ENCODE peak calls at places on chromosomes 1 and 21, in five cellular contexts. One of them, this sample, is unnamed.

GRCh38 chr1:207825719-207826556 is 74.1 kb downstream of the CD46 start:
- DNase-seq in H1: no peak
- DNase-seq in HepG2: peak; percentile 10
- DNase-seq in GM12878: peak; percentile 98
- DNase-seq in SK-N-SH: no peak
- DNase-seq in this sample: peak; percentile 81

GRCh38 chr1:173175514-173176146 is 31.5 kb downstream of the TNFSF4 start:
- DNase-seq in H1: no peak
- DNase-seq in HepG2: no peak
- DNase-seq in GM12878: no peak
- DNase-seq in SK-N-SH: no peak
- DNase-seq in this sample: peak; percentile 73

GRCh38 chr1:181099152-181100014 is 10.9 kb downstream of the IER5 start:
- DNase-seq in H1: no peak
- DNase-seq in HepG2: no peak
- DNase-seq in GM12878: peak; percentile 95
- DNase-seq in SK-N-SH: no peak
- DNase-seq in this sample: peak; percentile 60

GRCh38 chr21:31284797-31285397 is 59.2 kb downstream of the TIAM1 start:
- DNase-seq in H1: no peak
- DNase-seq in HepG2: no peak
- DNase-seq in GM12878: no peak
- DNase-seq in SK-N-SH: no peak
- DNase-seq in this sample: no peak

GRCh38 chr1:152912900-152913299 is 4.6 kb downstream of the IVL start:
- DNase-seq in H1: no peak
- DNase-seq in HepG2: no peak
- DNase-seq in GM12878: no peak
- DNase-seq in SK-N-SH: no peak
- DNase-seq in this sample: no peak

GRCh38 chr1:201883786-201884185 is 4.9 kb upstream of the SHISA4 start:
- DNase-seq in H1: no peak
- DNase-seq in HepG2: peak; percentile 42
- DNase-seq in GM12878: no peak
- DNase-seq in SK-N-SH: no peak
- DNase-seq in this sample: peak; percentile 30

GRCh38 chr1:248710305-248710900 is 7.8 kb upstream of the OR14I1 start:
- DNase-seq in H1: no peak
- DNase-seq in HepG2: no peak
- DNase-seq in GM12878: no peak
- DNase-seq in SK-N-SH: no peak
- DNase-seq in this sample: no peak

GRCh38 chr1:160205242-160205973 is at the start of gene PEA15:
- DNase-seq in H1: no peak
- DNase-seq in HepG2: no peak
- DNase-seq in GM12878: no peak
- DNase-seq in SK-N-SH: peak; percentile 96
- DNase-seq in this sample: peak; percentile 54

GRCh38 chr1:230263573-230264195 is 162.4 kb downstream of the PGBD5 start:
- DNase-seq in H1: no peak
- DNase-seq in HepG2: no peak
- DNase-seq in GM12878: no peak
- DNase-seq in SK-N-SH: no peak
- DNase-seq in this sample: no peak

GRCh38 chr1:245978915-245979314 is 528.2 kb downstream of the SMYD3 start:
- DNase-seq in H1: no peak
- DNase-seq in HepG2: no peak
- DNase-seq in GM12878: no peak
- DNase-seq in SK-N-SH: no peak
- DNase-seq in this sample: no peak

GRCh38 chr1:229844675-229845074 is 218.6 kb downstream of the URB2 start:
- DNase-seq in H1: no peak
- DNase-seq in HepG2: no peak
- DNase-seq in GM12878: no peak
- DNase-seq in SK-N-SH: no peak
- DNase-seq in this sample: no peak

GRCh38 chr1:10508511-10508951 is 33.8 kb downstream of the PEX14 start:
- DNase-seq in H1: no peak
- DNase-seq in HepG2: no peak
- DNase-seq in GM12878: no peak
- DNase-seq in SK-N-SH: peak; percentile 54
- DNase-seq in this sample: no peak

GRCh38 chr1:68104155-68104554 is 53.7 kb upstream of the DIRAS3 start:
- DNase-seq in H1: no peak
- DNase-seq in HepG2: no peak
- DNase-seq in GM12878: no peak
- DNase-seq in SK-N-SH: no peak
- DNase-seq in this sample: peak; percentile 71

GRCh38 chr21:46418265-46418946 is 40.3 kb upstream of the DIP2A start:
- DNase-seq in H1: no peak
- DNase-seq in HepG2: no peak
- DNase-seq in GM12878: no peak
- DNase-seq in SK-N-SH: no peak
- DNase-seq in this sample: no peak

GRCh38 chr1:11746795-11747487 is 11.0 kb downstream of the AGTRAP start:
- DNase-seq in H1: no peak
- DNase-seq in HepG2: no peak
- DNase-seq in GM12878: no peak
- DNase-seq in SK-N-SH: no peak
- DNase-seq in this sample: no peak

GRCh38 chr1:200231787-200232222 is 178.0 kb downstream of the ZNF281 start:
- DNase-seq in H1: no peak
- DNase-seq in HepG2: peak; percentile 17
- DNase-seq in GM12878: no peak
- DNase-seq in SK-N-SH: no peak
- DNase-seq in this sample: peak; percentile 58

GRCh38 chr21:36908260-36908908 is 58.1 kb downstream of the HLCS start:
- DNase-seq in H1: no peak
- DNase-seq in HepG2: no peak
- DNase-seq in GM12878: no peak
- DNase-seq in SK-N-SH: no peak
- DNase-seq in this sample: no peak

GRCh38 chr1:228452194-228453021 is 34.8 kb upstream of the RNF187 start:
- DNase-seq in H1: no peak
- DNase-seq in HepG2: no peak
- DNase-seq in GM12878: no peak
- DNase-seq in SK-N-SH: no peak
- DNase-seq in this sample: no peak

GRCh38 chr1:198763298-198763714 is 124.5 kb downstream of the PTPRC start:
- DNase-seq in H1: no peak
- DNase-seq in HepG2: no peak
- DNase-seq in GM12878: no peak
- DNase-seq in SK-N-SH: no peak
- DNase-seq in this sample: peak; percentile 79

GRCh38 chr1:222994506-222995229 is 148.4 kb downstream of the TLR5 start:
- DNase-seq in H1: no peak
- DNase-seq in HepG2: no peak
- DNase-seq in GM12878: no peak
- DNase-seq in SK-N-SH: no peak
- DNase-seq in this sample: peak; percentile 79

GRCh38 chr1:163747261-163747660 is 425.5 kb downstream of the NUF2 start:
- DNase-seq in H1: no peak
- DNase-seq in HepG2: no peak
- DNase-seq in GM12878: no peak
- DNase-seq in SK-N-SH: no peak
- DNase-seq in this sample: no peak

GRCh38 chr1:221606216-221606615 is 135.7 kb downstream of the DUSP10 start:
- DNase-seq in H1: no peak
- DNase-seq in HepG2: no peak
- DNase-seq in GM12878: no peak
- DNase-seq in SK-N-SH: no peak
- DNase-seq in this sample: no peak

GRCh38 chr1:93584238-93585003 is 97.2 kb downstream of the BCAR3 start:
- DNase-seq in H1: no peak
- DNase-seq in HepG2: no peak
- DNase-seq in GM12878: no peak
- DNase-seq in SK-N-SH: no peak
- DNase-seq in this sample: no peak

GRCh38 chr1:93585059-93585966 is 96.3 kb downstream of the BCAR3 start:
- DNase-seq in H1: no peak
- DNase-seq in HepG2: peak; percentile 89
- DNase-seq in GM12878: no peak
- DNase-seq in SK-N-SH: no peak
- DNase-seq in this sample: no peak

GRCh38 chr1:93579891-93580290 is 101.7 kb downstream of the BCAR3 start:
- DNase-seq in H1: no peak
- DNase-seq in HepG2: peak; percentile 64
- DNase-seq in GM12878: no peak
- DNase-seq in SK-N-SH: no peak
- DNase-seq in this sample: peak; percentile 76

GRCh38 chr1:93578911-93579825 is 102.5 kb downstream of the BCAR3 start:
- DNase-seq in H1: no peak
- DNase-seq in HepG2: no peak
- DNase-seq in GM12878: no peak
- DNase-seq in SK-N-SH: peak; percentile 39
- DNase-seq in this sample: no peak

DNA sequence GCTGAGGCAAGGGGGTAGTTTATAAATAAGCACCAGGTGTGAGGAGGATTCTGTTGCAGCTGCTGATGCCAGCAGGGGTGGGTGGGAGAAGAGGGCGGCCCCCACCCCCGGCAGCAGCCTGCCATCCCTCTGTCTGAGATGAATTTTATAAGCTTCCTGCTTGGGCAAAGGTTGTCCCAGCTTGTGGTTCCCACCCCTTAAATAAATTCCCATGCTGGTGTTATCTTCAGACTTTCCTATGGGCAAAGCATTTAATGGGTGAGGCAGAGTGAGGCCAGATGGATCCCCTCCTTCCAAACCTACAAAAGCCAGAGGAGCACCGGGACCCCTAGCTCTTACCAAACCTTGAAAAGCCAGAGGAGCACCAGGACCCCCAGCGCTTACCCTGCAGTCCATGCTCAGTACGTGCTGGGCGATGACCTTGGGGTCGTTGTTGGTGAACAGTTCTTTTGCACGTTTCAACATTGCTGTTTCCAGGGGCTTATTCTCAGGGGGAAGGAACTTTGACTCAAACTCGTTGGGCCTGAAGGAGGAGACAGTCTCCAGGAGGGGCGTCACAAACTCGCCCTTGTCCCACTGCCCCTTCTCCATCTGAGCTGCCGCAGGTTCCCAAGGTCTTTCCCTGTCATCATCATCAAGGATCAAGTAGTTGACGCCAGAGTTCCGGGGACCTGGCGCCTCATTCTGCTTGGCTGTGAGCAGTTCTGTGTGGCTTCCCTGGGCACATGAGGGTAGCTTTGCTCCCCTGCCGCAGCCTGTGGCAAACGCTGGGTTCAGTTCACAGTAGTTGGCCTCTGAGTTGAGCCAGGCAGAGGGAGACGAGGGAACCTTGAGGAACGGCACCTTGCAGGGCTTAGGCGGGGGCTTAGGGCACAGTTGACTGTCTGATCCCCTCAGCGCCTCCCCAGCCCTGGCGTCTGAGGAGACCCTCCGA is 99.5 kb downstream of the BCAR3 start:
- DNase-seq in H1: no peak
- DNase-seq in HepG2: no peak
- DNase-seq in GM12878: no peak
- DNase-seq in SK-N-SH: no peak
- DNase-seq in this sample: no peak
- TF ChIP-seq POLR2AphosphoS5 in H1: no peak
- TF ChIP-seq POLR2AphosphoS5 in HepG2: no peak
- TF ChIP-seq POLR2AphosphoS5 in GM12878: no peak
- TF ChIP-seq POLR2AphosphoS5 in SK-N-SH: no peak
- TF ChIP-seq POLR2AphosphoS5 in this sample: no peak

GRCh38 chr1:226884116-226884515 is 13.7 kb downstream of the PSEN2 start:
- DNase-seq in H1: no peak
- DNase-seq in HepG2: no peak
- DNase-seq in GM12878: no peak
- DNase-seq in SK-N-SH: no peak
- DNase-seq in this sample: no peak

GRCh38 chr1:226883630-226884029 is 13.2 kb downstream of the PSEN2 start:
- DNase-seq in H1: no peak
- DNase-seq in HepG2: no peak
- DNase-seq in GM12878: no peak
- DNase-seq in SK-N-SH: no peak
- DNase-seq in this sample: no peak

GRCh38 chr1:226882187-226882586 is 11.8 kb downstream of the PSEN2 start:
- DNase-seq in H1: no peak
- DNase-seq in HepG2: no peak
- DNase-seq in GM12878: no peak
- DNase-seq in SK-N-SH: no peak
- DNase-seq in this sample: no peak

GRCh38 chr1:226881515-226882185 is 11.2 kb downstream of the PSEN2 start:
- DNase-seq in H1: no peak
- DNase-seq in HepG2: no peak
- DNase-seq in GM12878: no peak
- DNase-seq in SK-N-SH: no peak
- DNase-seq in this sample: no peak

GRCh38 chr1:226882631-226883409 is 12.4 kb downstream of the PSEN2 start:
- DNase-seq in H1: no peak
- DNase-seq in HepG2: no peak
- DNase-seq in GM12878: peak; percentile 86
- DNase-seq in SK-N-SH: no peak
- DNase-seq in this sample: no peak
- H3K9ac ChIP-seq in H1: no peak overlapping the region
- H3K9ac ChIP-seq in HepG2: no peak overlapping the region
- H3K9ac ChIP-seq in GM12878: peak overlapping the region; percentile 69
- H3K9ac ChIP-seq in SK-N-SH: no peak overlapping the region
- H3K9ac ChIP-seq in this sample: no peak overlapping the region

GRCh38 chr1:169207825-169208520 is 101.5 kb downstream of the ATP1B1 start:
- DNase-seq in H1: no peak
- DNase-seq in HepG2: no peak
- DNase-seq in GM12878: no peak
- DNase-seq in SK-N-SH: no peak
- DNase-seq in this sample: peak; percentile 53
- TF ChIP-seq POLR2AphosphoS5 in H1: no peak
- TF ChIP-seq POLR2AphosphoS5 in HepG2: no peak
- TF ChIP-seq POLR2AphosphoS5 in GM12878: no peak
- TF ChIP-seq POLR2AphosphoS5 in SK-N-SH: peak; percentile 13
- TF ChIP-seq POLR2AphosphoS5 in this sample: no peak

DNA sequence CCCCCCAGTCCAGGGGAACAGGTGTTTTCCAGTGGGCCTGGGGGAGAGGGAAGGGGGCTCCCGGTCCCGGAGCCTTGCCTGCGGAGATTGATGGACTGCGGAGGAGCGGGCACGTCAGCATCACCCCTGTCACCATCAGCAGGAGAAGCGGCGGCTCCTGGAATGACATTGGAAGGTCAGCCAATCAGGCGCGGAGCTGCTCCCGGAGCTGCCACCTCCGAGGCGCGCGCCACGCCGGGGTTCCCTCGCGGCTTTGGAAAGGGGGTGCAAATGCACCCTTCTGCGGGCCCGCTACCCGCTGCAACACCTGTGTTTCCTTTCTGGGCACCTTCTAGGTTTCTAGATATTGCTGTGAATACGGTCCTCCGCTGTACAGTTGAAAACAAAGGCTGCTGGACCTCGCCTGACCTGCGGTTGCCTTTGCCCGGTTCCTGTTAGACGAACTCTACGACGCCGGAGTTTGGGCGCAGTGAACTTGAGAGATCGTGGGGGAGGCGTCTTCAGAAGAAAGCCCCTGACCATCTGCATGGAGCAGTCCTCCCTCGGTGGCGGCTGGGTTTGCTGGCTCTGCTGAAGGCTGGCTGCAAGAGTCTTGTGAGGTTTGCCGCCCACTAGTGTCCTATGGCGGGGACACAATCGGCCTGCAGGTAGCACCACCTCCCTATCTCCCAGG is 5.3 kb downstream of the DSCAM start:
- DNase-seq in H1: peak; percentile 34
- DNase-seq in HepG2: peak; percentile 6
- DNase-seq in GM12878: no peak
- DNase-seq in SK-N-SH: peak; percentile 81
- DNase-seq in this sample: no peak
- H3K9ac ChIP-seq in H1: no peak overlapping the region
- H3K9ac ChIP-seq in HepG2: no peak overlapping the region
- H3K9ac ChIP-seq in GM12878: no peak overlapping the region
- H3K9ac ChIP-seq in SK-N-SH: no peak overlapping the region
- H3K9ac ChIP-seq in this sample: no peak overlapping the region